ENCODE peak calls at places on chromosomes 12 and 14, in eight cellular contexts. S is hepatocyte, K is SK-N-SH, U is GM23248, A is MM.1S, O is PC-3, G is HCT116, Y is GM23338. T is an unnamed sample.

GRCh38 chr14:23433457-23433856 is 2.0 kb downstream of the MYH7 start:
- DNase-seq in S (no peak), K (no peak), U (no peak), A (no peak), O (no peak), G (no peak), Y (peak; percentile 45), T (no peak)

GRCh38 chr14:20757963-20758362 is 10.2 kb upstream of the EDDM3B start:
- DNase-seq in S (peak; percentile 26), K (no peak), U (no peak), A (no peak), O (no peak), G (no peak), Y (peak; percentile 68), T (peak; percentile 20)

GRCh38 chr12:51591020-51591901 is at the start of gene SCN8A:
- DNase-seq in S (peak; percentile 80), K (peak; percentile 94), U (peak; percentile 89), A (peak; percentile 37), O (peak; percentile 63), G (peak; percentile 16), Y (peak; percentile 87), T (peak; percentile 72)

GRCh38 chr14:64763801-64764511 is 59.7 kb downstream of the PLEKHG3 start:
- DNase-seq in S (peak; percentile 40), K (peak; percentile 50), U (peak; percentile 74), A (no peak), O (peak; percentile 12), G (no peak), Y (peak; percentile 46), T (no peak)

GRCh38 chr12:31471823-31472222 is 119.1 kb downstream of the DENND5B start:
- DNase-seq in S (no peak), K (no peak), U (no peak), A (no peak), O (peak; percentile 95), G (no peak), Y (no peak), T (no peak)

GRCh38 chr12:130203151-130203550 is 40.9 kb downstream of the FZD10 start:
- DNase-seq in S (no peak), K (no peak), U (no peak), A (no peak), O (no peak), G (no peak), Y (no peak), T (no peak)

GRCh38 chr14:28382460-28383220 is 383.9 kb upstream of the FOXG1 start:
- DNase-seq in S (peak; percentile 27), K (no peak), U (no peak), A (no peak), O (peak; percentile 96), G (no peak), Y (no peak), T (no peak)

GRCh38 chr14:35438910-35439713 is 34.6 kb upstream of the NFKBIA start:
- DNase-seq in S (no peak), K (peak; percentile 19), U (peak; percentile 38), A (no peak), O (peak; percentile 37), G (peak; percentile 31), Y (peak; percentile 57), T (peak; percentile 61)

GRCh38 chr14:61923348-61923747 is 161.1 kb downstream of the SNAPC1 start:
- DNase-seq in S (no peak), K (no peak), U (peak; percentile 64), A (no peak), O (peak; percentile 72), G (no peak), Y (peak; percentile 46), T (no peak)

GRCh38 chr12:98449601-98450000 is 65.8 kb upstream of the TMPO start:
- DNase-seq in S (no peak), K (no peak), U (no peak), A (no peak), O (no peak), G (no peak), Y (no peak), T (no peak)

GRCh38 chr12:59632408-59632807 is 36.6 kb downstream of the SLC16A7 start:
- DNase-seq in S (no peak), K (no peak), U (no peak), A (no peak), O (no peak), G (no peak), Y (no peak), T (no peak)

GRCh38 chr12:48197549-48197966 is 5.5 kb downstream of the OR10AD1 start:
- DNase-seq in S (peak; percentile 45), K (peak; percentile 41), U (peak; percentile 74), A (peak; percentile 61), O (peak; percentile 43), G (peak; percentile 23), Y (peak; percentile 50), T (peak; percentile 43)

GRCh38 chr12:51390457-51391046 is 654 bp downstream of the GALNT6 start:
- DNase-seq in S (no peak), K (no peak), U (no peak), A (no peak), O (peak; percentile 14), G (no peak), Y (no peak), T (no peak)

GRCh38 chr14:93045211-93045674 is 70.5 kb downstream of the ITPK1 start:
- DNase-seq in S (no peak), K (no peak), U (no peak), A (no peak), O (no peak), G (no peak), Y (peak; percentile 52), T (no peak)

GRCh38 chr12:14260011-14260993 is 105.2 kb upstream of the ATF7IP start:
- DNase-seq in S (peak; percentile 86), K (no peak), U (peak; percentile 94), A (no peak), O (peak; percentile 78), G (peak; percentile 47), Y (peak; percentile 98), T (no peak)

GRCh38 chr14:23538049-23538718 is 13.4 kb downstream of the ZFHX2 start:
- DNase-seq in S (no peak), K (no peak), U (no peak), A (no peak), O (no peak), G (no peak), Y (peak; percentile 75), T (no peak)

GRCh38 chr12:49231881-49232650 is 32.8 kb upstream of the TUBA1C start:
- DNase-seq in S (no peak), K (no peak), U (no peak), A (no peak), O (no peak), G (no peak), Y (no peak), T (no peak)

GRCh38 chr12:77049767-77050353 is 15.5 kb downstream of the E2F7 start:
- DNase-seq in S (peak; percentile 82), K (peak; percentile 49), U (peak; percentile 71), A (peak; percentile 77), O (peak; percentile 83), G (peak; percentile 63), Y (peak; percentile 68), T (peak; percentile 79)

GRCh38 chr12:131894313-131894860 is at the start of gene ULK1:
- DNase-seq in S (peak; percentile 97), K (peak; percentile 100), U (peak; percentile 96), A (peak; percentile 79), O (peak; percentile 96), G (peak; percentile 64), Y (peak; percentile 95), T (peak; percentile 90)

GRCh38 chr12:52132754-52133161 is 53.3 kb downstream of the SMIM41 start:
- DNase-seq in S (no peak), K (no peak), U (peak; percentile 76), A (no peak), O (no peak), G (no peak), Y (no peak), T (no peak)

GRCh38 chr12:47022296-47022695 is 57.1 kb upstream of the PCED1B start:
- DNase-seq in S (no peak), K (no peak), U (peak; percentile 85), A (no peak), O (peak; percentile 87), G (no peak), Y (no peak), T (no peak)

GRCh38 chr12:12327802-12328201 is 22.2 kb downstream of the MANSC1 start:
- DNase-seq in S (peak; percentile 83), K (peak; percentile 64), U (peak; percentile 83), A (peak; percentile 69), O (peak; percentile 68), G (peak; percentile 62), Y (peak; percentile 88), T (peak; percentile 83)

GRCh38 chr14:45201908-45202307 is 51.1 kb downstream of the MIS18BP1 start:
- DNase-seq in S (peak; percentile 12), K (peak; percentile 3), U (peak; percentile 29), A (peak; percentile 66), O (peak; percentile 13), G (no peak), Y (peak; percentile 43), T (peak; percentile 55)

DNA sequence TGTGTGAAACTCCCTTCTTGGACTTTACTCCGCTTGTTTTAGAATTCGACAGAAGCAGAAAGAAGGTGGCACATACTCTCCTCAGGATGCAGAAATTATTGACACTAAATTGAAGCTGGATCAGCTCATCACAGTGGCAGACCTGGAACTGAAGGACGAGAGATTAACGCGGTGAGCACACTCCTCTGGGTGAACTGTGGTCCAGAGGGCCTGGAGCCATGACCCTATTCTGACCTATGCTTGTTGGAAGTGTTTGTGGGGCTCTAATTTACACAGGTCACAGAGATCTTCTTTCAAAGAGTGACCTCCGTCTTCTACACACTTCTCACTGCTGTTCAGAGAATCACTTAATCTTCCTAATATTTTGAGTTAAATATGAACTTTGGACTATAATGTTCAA is 72.5 kb upstream of the MYF6 start:
- DNase-seq in S (no peak), K (no peak), U (no peak), A (no peak), O (no peak), G (no peak), Y (no peak), T (no peak)
- H3K9me2 ChIP-seq in S (no peaks in the 10 kb centered on the region), K (no peaks in the 10 kb centered on the region), U (no peaks in the 10 kb centered on the region), A (no peaks in the 10 kb centered on the region), O (no peaks in the 10 kb centered on the region), G (no peaks in the 10 kb centered on the region), Y (no peaks in the 10 kb centered on the region), T (no peaks in the 10 kb centered on the region)

GRCh38 chr12:124390442-124391116 is 95.7 kb downstream of the RFLNA start:
- DNase-seq in S (no peak), K (no peak), U (peak; percentile 94), A (no peak), O (peak; percentile 83), G (peak; percentile 27), Y (no peak), T (peak; percentile 45)
- H3K4me2 ChIP-seq in S (no peak overlapping the region), K (peak overlapping the region; percentile 73), U (peak overlapping the region; percentile 54), A (peak overlapping the region; percentile 47), O (peak overlapping the region; percentile 77), G (peak overlapping the region; percentile 92), Y (no peak overlapping the region), T (peak overlapping the region; percentile 72)

GRCh38 chr14:95217391-95217900 is 60.1 kb upstream of the DICER1 start:
- DNase-seq in S (no peak), K (no peak), U (no peak), A (no peak), O (no peak), G (no peak), Y (no peak), T (no peak)
- TF ChIP-seq EZH2phosphoT487 in S (no peak), K (no peak), U (no peak), A (no peak), O (no peak), G (no peak), Y (no peak), T (no peak)

DNA sequence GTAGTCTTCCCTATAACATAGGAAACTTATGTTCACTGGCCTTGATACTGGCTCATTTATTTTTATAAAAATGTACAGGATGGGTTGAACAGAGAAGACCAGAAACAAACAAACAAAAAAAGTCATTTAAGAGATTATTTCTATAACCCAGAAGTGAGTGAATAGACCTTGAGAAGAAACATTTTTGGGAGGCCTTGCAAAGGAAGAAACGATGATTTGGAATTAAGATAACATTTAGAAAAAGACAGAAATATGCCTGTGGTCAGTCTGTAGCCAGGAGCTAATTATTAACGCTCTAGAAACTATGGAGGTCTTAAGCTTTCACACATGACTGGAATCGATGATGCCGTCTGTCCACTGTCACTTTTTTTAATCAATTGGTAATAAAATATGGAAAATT is 264.0 kb downstream of the EGLN3 start:
- DNase-seq in S (no peak), K (no peak), U (no peak), A (no peak), O (no peak), G (no peak), Y (no peak), T (no peak)
- H3K9me2 ChIP-seq in S (no peaks in the 10 kb centered on the region), K (no peaks in the 10 kb centered on the region), U (no peaks in the 10 kb centered on the region), A (no peaks in the 10 kb centered on the region), O (no peaks in the 10 kb centered on the region), G (no peaks in the 10 kb centered on the region), Y (no peaks in the 10 kb centered on the region), T (no peaks in the 10 kb centered on the region)

T was measured in OCI-LY7.